ENCODE peak calls at places on chromosome 22, in five cellular contexts. One of them, this sample, is unnamed.

GRCh38 chr22:36977947-36978660 is 41.1 kb downstream of the TST start:
- DNase-seq in CD8-positive, alpha-beta T cell: peak; percentile 87
- DNase-seq in neural crest cell: peak; percentile 91
- DNase-seq in WTC11: peak; percentile 91
- DNase-seq in B cell: peak; percentile 92
- DNase-seq in this sample: peak; percentile 95

GRCh38 chr22:44219101-44219870 is 38.6 kb downstream of the PARVG start:
- DNase-seq in CD8-positive, alpha-beta T cell: no peak
- DNase-seq in neural crest cell: no peak
- DNase-seq in WTC11: no peak
- DNase-seq in B cell: no peak
- DNase-seq in this sample: no peak

GRCh38 chr22:48749555-48750227 is 1078.0 kb downstream of the BRD1 start:
- DNase-seq in CD8-positive, alpha-beta T cell: no peak
- DNase-seq in neural crest cell: no peak
- DNase-seq in WTC11: no peak
- DNase-seq in B cell: no peak
- DNase-seq in this sample: no peak

GRCh38 chr22:26589845-26590524 is at the start of gene TPST2:
- DNase-seq in CD8-positive, alpha-beta T cell: peak; percentile 77
- DNase-seq in neural crest cell: peak; percentile 70
- DNase-seq in WTC11: peak; percentile 75
- DNase-seq in B cell: peak; percentile 90
- DNase-seq in this sample: peak; percentile 92

GRCh38 chr22:48893288-48894063 is 934.2 kb downstream of the BRD1 start:
- DNase-seq in CD8-positive, alpha-beta T cell: no peak
- DNase-seq in neural crest cell: no peak
- DNase-seq in WTC11: no peak
- DNase-seq in B cell: no peak
- DNase-seq in this sample: peak; percentile 5

GRCh38 chr22:37563153-37564081 is 3.1 kb downstream of the CDC42EP1 start:
- DNase-seq in CD8-positive, alpha-beta T cell: no peak
- DNase-seq in neural crest cell: no peak
- DNase-seq in WTC11: no peak
- DNase-seq in B cell: no peak
- DNase-seq in this sample: no peak

GRCh38 chr22:44261164-44261860 is 51.4 kb downstream of the SHISAL1 start:
- DNase-seq in CD8-positive, alpha-beta T cell: no peak
- DNase-seq in neural crest cell: no peak
- DNase-seq in WTC11: peak; percentile 2
- DNase-seq in B cell: no peak
- DNase-seq in this sample: no peak

GRCh38 chr22:26697151-26697550 is 39.8 kb downstream of the MIAT start:
- DNase-seq in CD8-positive, alpha-beta T cell: no peak
- DNase-seq in neural crest cell: no peak
- DNase-seq in WTC11: no peak
- DNase-seq in B cell: no peak
- DNase-seq in this sample: no peak

GRCh38 chr22:25843660-25844275 is 101.8 kb downstream of the MYO18B start:
- DNase-seq in CD8-positive, alpha-beta T cell: no peak
- DNase-seq in neural crest cell: no peak
- DNase-seq in WTC11: no peak
- DNase-seq in B cell: no peak
- DNase-seq in this sample: no peak

GRCh38 chr22:35728639-35729308 is 11.1 kb downstream of the APOL5 start:
- DNase-seq in CD8-positive, alpha-beta T cell: no peak
- DNase-seq in neural crest cell: no peak
- DNase-seq in WTC11: no peak
- DNase-seq in B cell: no peak
- DNase-seq in this sample: no peak

GRCh38 chr22:49962751-49963646 is 2.4 kb downstream of the PIM3 start:
- DNase-seq in CD8-positive, alpha-beta T cell: no peak
- DNase-seq in neural crest cell: no peak
- DNase-seq in WTC11: peak; percentile 19
- DNase-seq in B cell: no peak
- DNase-seq in this sample: no peak

GRCh38 chr22:35410663-35411034 is 10.7 kb downstream of the MCM5 start:
- DNase-seq in CD8-positive, alpha-beta T cell: no peak
- DNase-seq in neural crest cell: no peak
- DNase-seq in WTC11: no peak
- DNase-seq in B cell: no peak
- DNase-seq in this sample: no peak

GRCh38 chr22:49958961-49959781 is 1.4 kb upstream of the PIM3 start:
- DNase-seq in CD8-positive, alpha-beta T cell: no peak
- DNase-seq in neural crest cell: no peak
- DNase-seq in WTC11: no peak
- DNase-seq in B cell: no peak
- DNase-seq in this sample: no peak

GRCh38 chr22:49705631-49706352 is 121.9 kb downstream of the BRD1 start:
- DNase-seq in CD8-positive, alpha-beta T cell: no peak
- DNase-seq in neural crest cell: no peak
- DNase-seq in WTC11: peak; percentile 14
- DNase-seq in B cell: no peak
- DNase-seq in this sample: no peak

GRCh38 chr22:42919199-42919598 is 62.1 kb upstream of the ARFGAP3 start:
- DNase-seq in CD8-positive, alpha-beta T cell: no peak
- DNase-seq in neural crest cell: no peak
- DNase-seq in WTC11: no peak
- DNase-seq in B cell: no peak
- DNase-seq in this sample: no peak

GRCh38 chr22:47200273-47201051 is 438.0 kb downstream of the TBC1D22A start:
- DNase-seq in CD8-positive, alpha-beta T cell: no peak
- DNase-seq in neural crest cell: no peak
- DNase-seq in WTC11: no peak
- DNase-seq in B cell: no peak
- DNase-seq in this sample: no peak

GRCh38 chr22:34019190-34019845 is 99.0 kb upstream of the LARGE1 start:
- DNase-seq in CD8-positive, alpha-beta T cell: no peak
- DNase-seq in neural crest cell: no peak
- DNase-seq in WTC11: no peak
- DNase-seq in B cell: no peak
- DNase-seq in this sample: no peak

GRCh38 chr22:35172452-35172851 is 84.8 kb upstream of the HMGXB4 start:
- DNase-seq in CD8-positive, alpha-beta T cell: no peak
- DNase-seq in neural crest cell: no peak
- DNase-seq in WTC11: no peak
- DNase-seq in B cell: no peak
- DNase-seq in this sample: no peak

GRCh38 chr22:32661296-32661695 is 140.2 kb upstream of the TIMP3 start:
- DNase-seq in CD8-positive, alpha-beta T cell: no peak
- DNase-seq in neural crest cell: peak; percentile 14
- DNase-seq in WTC11: no peak
- DNase-seq in B cell: no peak
- DNase-seq in this sample: no peak

GRCh38 chr22:30876221-30876751 is 92.3 kb downstream of the MORC2 start:
- DNase-seq in CD8-positive, alpha-beta T cell: no peak
- DNase-seq in neural crest cell: no peak
- DNase-seq in WTC11: peak; percentile 8
- DNase-seq in B cell: no peak
- DNase-seq in this sample: no peak

GRCh38 chr22:27380826-27381225 is 420.7 kb downstream of the MN1 start:
- DNase-seq in CD8-positive, alpha-beta T cell: no peak
- DNase-seq in neural crest cell: no peak
- DNase-seq in WTC11: no peak
- DNase-seq in B cell: no peak
- DNase-seq in this sample: no peak

GRCh38 chr22:43811777-43812148 is 342 bp downstream of the EFCAB6 start:
- DNase-seq in CD8-positive, alpha-beta T cell: no peak
- DNase-seq in neural crest cell: no peak
- DNase-seq in WTC11: no peak
- DNase-seq in B cell: no peak
- DNase-seq in this sample: no peak

GRCh38 chr22:46245515-46245914 is 4.6 kb downstream of the CDPF1 start:
- DNase-seq in CD8-positive, alpha-beta T cell: no peak
- DNase-seq in neural crest cell: no peak
- DNase-seq in WTC11: no peak
- DNase-seq in B cell: no peak
- DNase-seq in this sample: no peak

GRCh38 chr22:41523464-41524221 is 20.6 kb downstream of the POLR3H start:
- DNase-seq in CD8-positive, alpha-beta T cell: no peak
- DNase-seq in neural crest cell: no peak
- DNase-seq in WTC11: peak; percentile 41
- DNase-seq in B cell: no peak
- DNase-seq in this sample: no peak

GRCh38 chr22:48828688-48829087 is 999.0 kb downstream of the BRD1 start:
- DNase-seq in CD8-positive, alpha-beta T cell: no peak
- DNase-seq in neural crest cell: no peak
- DNase-seq in WTC11: no peak
- DNase-seq in B cell: no peak
- DNase-seq in this sample: no peak

GRCh38 chr22:26848244-26848920 is 191.0 kb downstream of the MIAT start:
- DNase-seq in CD8-positive, alpha-beta T cell: no peak
- DNase-seq in neural crest cell: no peak
- DNase-seq in WTC11: no peak
- DNase-seq in B cell: no peak
- DNase-seq in this sample: no peak

GRCh38 chr22:32701021-32701420 is 100.5 kb upstream of the TIMP3 start:
- DNase-seq in CD8-positive, alpha-beta T cell: no peak
- DNase-seq in neural crest cell: no peak
- DNase-seq in WTC11: no peak
- DNase-seq in B cell: no peak
- DNase-seq in this sample: no peak

GRCh38 chr22:20259336-20259705 is 8.8 kb downstream of the RTN4R start:
- DNase-seq in CD8-positive, alpha-beta T cell: no peak
- DNase-seq in neural crest cell: no peak
- DNase-seq in WTC11: no peak
- DNase-seq in B cell: no peak
- DNase-seq in this sample: no peak

GRCh38 chr22:20256562-20257473 is 11.3 kb downstream of the RTN4R start:
- DNase-seq in CD8-positive, alpha-beta T cell: no peak
- DNase-seq in neural crest cell: no peak
- DNase-seq in WTC11: no peak
- DNase-seq in B cell: no peak
- DNase-seq in this sample: no peak

GRCh38 chr22:20257474-20258299 is 10.4 kb downstream of the RTN4R start:
- DNase-seq in CD8-positive, alpha-beta T cell: no peak
- DNase-seq in neural crest cell: no peak
- DNase-seq in WTC11: no peak
- DNase-seq in B cell: no peak
- DNase-seq in this sample: no peak

GRCh38 chr22:20260071-20260722 is 7.9 kb downstream of the RTN4R start:
- DNase-seq in CD8-positive, alpha-beta T cell: no peak
- DNase-seq in neural crest cell: no peak
- DNase-seq in WTC11: no peak
- DNase-seq in B cell: no peak
- DNase-seq in this sample: no peak

DNA sequence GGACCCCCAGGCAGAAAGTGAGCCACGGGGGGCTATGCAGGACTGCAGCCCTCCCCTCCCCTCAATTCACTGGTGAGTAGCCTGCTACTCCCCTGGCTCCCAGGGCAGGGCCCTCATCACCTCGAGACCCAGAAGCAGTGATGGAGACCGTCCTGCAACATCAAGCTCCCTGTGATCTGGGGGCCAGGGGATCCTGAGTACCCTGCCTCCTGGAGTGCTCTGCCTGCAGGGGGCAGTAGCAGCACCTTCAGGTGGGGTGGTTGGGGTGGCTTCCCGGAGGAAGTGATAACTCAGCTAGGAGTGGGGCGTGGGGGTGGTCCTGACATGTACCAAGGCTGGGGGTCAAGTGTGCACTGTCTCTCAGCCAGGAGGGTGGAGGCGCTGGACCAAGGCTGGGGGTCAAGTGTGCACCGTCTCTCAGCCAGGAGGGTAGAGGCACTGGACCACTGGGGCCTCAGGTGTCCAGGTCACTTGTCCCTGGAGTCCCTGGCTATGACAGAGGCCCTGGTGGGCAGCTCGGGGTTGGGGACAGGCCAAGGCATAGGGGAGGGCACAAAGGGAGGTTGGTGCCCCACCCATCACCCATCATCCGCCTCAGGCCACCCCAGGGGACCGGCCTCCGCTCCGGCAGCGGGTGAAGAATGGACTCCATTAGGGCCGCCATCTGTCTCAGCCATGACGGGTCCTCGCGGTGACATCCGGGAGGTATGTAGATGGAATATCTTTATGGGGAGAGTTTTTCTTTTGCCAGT is 9.4 kb downstream of the RTN4R start:
- DNase-seq in CD8-positive, alpha-beta T cell: no peak
- DNase-seq in neural crest cell: no peak
- DNase-seq in WTC11: peak; percentile 49
- DNase-seq in B cell: no peak
- DNase-seq in this sample: peak; percentile 71
- TF ChIP-seq CTCF in CD8-positive, alpha-beta T cell: peak; percentile 19
- TF ChIP-seq CTCF in neural crest cell: peak; percentile 35
- TF ChIP-seq CTCF in WTC11: peak; percentile 32
- TF ChIP-seq CTCF in B cell: no peak
- TF ChIP-seq CTCF in this sample: peak; percentile 45

GRCh38 chr22:38981005-38981658 is 1.0 kb upstream of the APOBEC3B start:
- DNase-seq in CD8-positive, alpha-beta T cell: no peak
- DNase-seq in neural crest cell: no peak
- DNase-seq in WTC11: no peak
- DNase-seq in B cell: peak; percentile 43
- DNase-seq in this sample: peak; percentile 59
- TF ChIP-seq CTCF in CD8-positive, alpha-beta T cell: no peak
- TF ChIP-seq CTCF in neural crest cell: peak; percentile 55
- TF ChIP-seq CTCF in WTC11: no peak
- TF ChIP-seq CTCF in B cell: peak; percentile 55
- TF ChIP-seq CTCF in this sample: no peak

GRCh38 chr22:23101524-23101923 is 31.2 kb downstream of the GNAZ start:
- DNase-seq in CD8-positive, alpha-beta T cell: no peak
- DNase-seq in neural crest cell: no peak
- DNase-seq in WTC11: no peak
- DNase-seq in B cell: no peak
- DNase-seq in this sample: no peak
- TF ChIP-seq CTCF in CD8-positive, alpha-beta T cell: no peak
- TF ChIP-seq CTCF in neural crest cell: no peak
- TF ChIP-seq CTCF in WTC11: no peak
- TF ChIP-seq CTCF in B cell: no peak
- TF ChIP-seq CTCF in this sample: no peak

GRCh38 chr22:24553597-24554315 is 1.2 kb downstream of the GUCD1 start:
- DNase-seq in CD8-positive, alpha-beta T cell: no peak
- DNase-seq in neural crest cell: no peak
- DNase-seq in WTC11: no peak
- DNase-seq in B cell: no peak
- DNase-seq in this sample: no peak
- TF ChIP-seq CTCF in CD8-positive, alpha-beta T cell: no peak
- TF ChIP-seq CTCF in neural crest cell: no peak
- TF ChIP-seq CTCF in WTC11: no peak
- TF ChIP-seq CTCF in B cell: no peak
- TF ChIP-seq CTCF in this sample: no peak

DNA sequence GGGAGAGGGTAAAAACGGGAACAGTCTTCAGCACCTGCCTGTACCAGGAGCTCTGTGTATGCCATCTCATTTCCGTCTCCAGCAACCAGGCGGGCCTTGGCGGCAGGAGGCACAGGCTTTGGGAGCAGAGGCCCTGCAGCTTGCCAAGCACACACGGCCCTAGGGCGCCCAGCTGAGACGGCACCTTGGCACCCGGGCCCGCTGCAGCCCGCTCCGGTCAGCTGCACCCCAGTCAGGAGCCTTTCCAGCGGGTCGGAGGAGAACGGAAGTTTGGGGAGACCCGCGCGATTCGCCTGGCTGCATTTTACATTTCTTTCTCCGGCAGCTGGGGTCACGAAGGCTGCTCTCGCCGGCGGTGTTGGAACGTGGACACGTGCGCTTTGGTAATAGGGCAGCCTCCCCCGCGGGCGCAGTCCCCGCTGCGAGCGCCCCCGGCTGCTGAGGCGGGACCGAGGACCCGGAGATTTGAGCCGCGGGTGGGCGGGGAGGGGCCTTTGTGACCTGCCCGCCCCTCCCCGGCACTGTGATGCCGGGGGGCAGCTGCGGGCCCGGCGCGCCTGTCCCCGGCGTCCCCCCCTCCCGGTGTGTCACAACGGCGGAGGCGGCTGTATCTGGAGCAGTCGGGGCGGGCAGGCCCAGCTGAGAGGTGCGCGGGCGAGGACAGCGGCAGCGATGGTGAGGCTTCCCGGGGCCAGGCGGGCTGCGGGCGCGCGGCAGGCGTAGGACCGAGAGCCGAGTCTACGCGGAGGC is at the start of gene TUBA8:
- DNase-seq in CD8-positive, alpha-beta T cell: no peak
- DNase-seq in neural crest cell: peak; percentile 37
- DNase-seq in WTC11: peak; percentile 66
- DNase-seq in B cell: peak; percentile 30
- DNase-seq in this sample: peak; percentile 75
- TF ChIP-seq CTCF in CD8-positive, alpha-beta T cell: no peak
- TF ChIP-seq CTCF in neural crest cell: no peak
- TF ChIP-seq CTCF in WTC11: no peak
- TF ChIP-seq CTCF in B cell: no peak
- TF ChIP-seq CTCF in this sample: no peak

This sample was measured in GM13976.